ENCODE peak calls at places on chromosomes 13 and 19, in nine cellular contexts. I is cardiac muscle cell, C is ovary, D is heart right ventricle, W is left lung, V is aorta, X is endodermal cell, Q is SJSA1, G is PC-3. Z is an unnamed sample. For H3K36me3, H3K4me1 and H3K9me3, the result is how much of the 10 kb centered on the place peaks cover.

GRCh38 chr13:106685142-106685541 is 117.2 kb upstream of the ARGLU1 start:
- DNase-seq in I (no peak), C (no peak), D (no peak), X (no peak), W (no peak), Q (no peak), V (no peak), G (no peak), Z (no peak)

GRCh38 chr13:70723732-70724131 is 615.5 kb upstream of the KLHL1 start:
- DNase-seq in X (no peak), Q (no peak), I (peak), G (peak), V (no peak), C (no peak), W (no peak), D (no peak), Z (no peak)

GRCh38 chr19:41705393-41706174 is 2.8 kb upstream of the CEACAM5 start:
- DNase-seq in G (peak), I (no peak), Q (no peak), V (no peak), X (peak), C (no peak), D (no peak), W (no peak), Z (no peak)

GRCh38 chr19:18254546-18255500 is 19.4 kb downstream of the IQCN start:
- DNase-seq in X (peak), D (no peak), Q (no peak), W (no peak), V (no peak), G (peak), I (no peak), C (no peak), Z (no peak)

GRCh38 chr13:29707876-29708543 is 112.5 kb upstream of the SLC7A1 start:
- DNase-seq in C (no peak), D (no peak), I (peak), X (peak), W (no peak), Q (peak), V (no peak), G (peak), Z (no peak)

GRCh38 chr19:42985588-42985987 is 40.7 kb downstream of the PSG11 start:
- DNase-seq in D (no peak), Q (no peak), W (no peak), G (no peak), V (no peak), C (no peak), I (no peak), X (no peak), Z (no peak)

GRCh38 chr19:42295831-42296525 is 6.0 kb upstream of the PRR19 start:
- DNase-seq in W (peak), D (peak), X (peak), G (no peak), I (peak), C (peak), V (peak), Q (peak), Z (peak)

GRCh38 chr13:110676511-110677204 is 29.3 kb downstream of the CARS2 start:
- DNase-seq in V (peak), D (no peak), G (no peak), W (no peak), Q (no peak), C (no peak), I (no peak), X (no peak), Z (no peak)

GRCh38 chr13:31950121-31950810 is 81.3 kb upstream of the FRY start:
- DNase-seq in C (no peak), X (no peak), D (no peak), G (no peak), I (no peak), V (no peak), W (no peak), Q (no peak), Z (no peak)

GRCh38 chr13:46778879-46779278 is 18.1 kb downstream of the ESD start:
- DNase-seq in V (no peak), W (no peak), C (no peak), I (no peak), Q (no peak), X (no peak), D (no peak), G (peak), Z (no peak)

GRCh38 chr13:19618925-19619324 is 14.5 kb upstream of the MPHOSPH8 start:
- DNase-seq in W (no peak), G (peak), Q (no peak), I (no peak), X (peak), D (no peak), C (no peak), V (no peak), Z (no peak)

GRCh38 chr13:48486836-48487235 is 46.0 kb downstream of the RCBTB2 start:
- DNase-seq in D (no peak), X (no peak), Q (no peak), G (no peak), I (no peak), W (no peak), C (no peak), V (no peak), Z (no peak)

GRCh38 chr19:38663957-38664502 is 16.6 kb downstream of the ACTN4 start:
- DNase-seq in X (no peak), C (no peak), W (no peak), Q (peak), G (no peak), I (no peak), D (peak), V (peak), Z (peak)

GRCh38 chr19:8252922-8253589 is 43.9 kb downstream of the CERS4 start:
- DNase-seq in I (peak), W (peak), G (peak), D (peak), X (peak), V (peak), Q (peak), C (peak), Z (peak)

GRCh38 chr19:8255426-8256125 is 46.4 kb downstream of the CERS4 start:
- DNase-seq in I (no peak), G (no peak), D (no peak), C (no peak), X (no peak), Q (no peak), V (no peak), W (no peak), Z (no peak)

GRCh38 chr19:8253678-8254077 is 44.5 kb downstream of the CERS4 start:
- DNase-seq in I (no peak), X (no peak), D (no peak), G (no peak), W (no peak), C (no peak), V (no peak), Q (no peak), Z (no peak)

GRCh38 chr19:8256276-8257051 is 47.3 kb downstream of the CERS4 start:
- DNase-seq in Q (no peak), I (no peak), D (no peak), V (no peak), G (no peak), C (no peak), W (no peak), X (no peak), Z (no peak)

DNA sequence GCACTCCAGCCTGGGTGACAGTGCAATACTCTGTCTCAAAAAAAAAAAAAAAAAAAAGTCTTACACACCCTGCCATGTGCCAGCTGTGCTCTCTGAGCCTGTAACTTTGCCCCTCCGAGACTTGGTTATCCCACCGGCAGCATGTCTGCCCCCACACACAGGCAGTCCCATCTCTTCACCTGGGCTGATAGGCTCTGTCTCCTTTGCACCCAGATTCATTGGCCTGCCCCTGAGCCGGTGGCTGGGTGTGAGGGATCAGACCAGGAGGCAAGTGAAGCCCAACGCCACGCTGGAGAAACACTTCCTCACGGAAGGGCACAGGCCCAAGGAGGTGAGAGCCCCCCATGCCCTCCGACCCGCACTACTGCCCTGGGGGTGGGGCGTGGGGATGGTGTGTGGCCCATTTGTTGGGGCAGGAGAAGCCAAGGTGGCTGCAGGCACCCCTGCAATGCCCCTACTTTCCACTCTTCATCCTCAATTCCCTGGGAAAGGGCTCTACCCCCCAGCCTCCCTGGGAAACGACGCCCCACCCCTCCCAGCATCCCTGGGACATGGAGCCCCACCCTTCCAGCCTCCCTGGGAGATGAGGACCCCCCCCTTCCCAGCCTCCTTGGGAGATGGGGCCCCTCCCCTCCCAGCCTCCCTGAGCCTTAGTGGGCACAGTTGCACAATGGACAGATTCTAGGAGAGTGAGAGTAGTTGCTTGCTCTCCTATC is 45.3 kb downstream of the CERS4 start:
- DNase-seq in Q (no peak), V (no peak), G (no peak), D (no peak), C (no peak), X (no peak), I (no peak), W (no peak), Z (no peak)
- H3K36me3 ChIP-seq in Q (under half), V (under half), G (under half), D (under half), C (under half), X (half or more), I (under half), W (under half), Z (under half)

GRCh38 chr19:48634036-48634342 is 3.2 kb downstream of the DBP start:
- DNase-seq in W (no peak), C (no peak), Q (no peak), X (no peak), V (no peak), I (no peak), G (no peak), D (no peak), Z (no peak)
- H3K4me1 ChIP-seq in W (under half), C (under half), Q (under half), X (under half), V (under half), I (under half), G (under half), D (half or more), Z (half or more)

DNA sequence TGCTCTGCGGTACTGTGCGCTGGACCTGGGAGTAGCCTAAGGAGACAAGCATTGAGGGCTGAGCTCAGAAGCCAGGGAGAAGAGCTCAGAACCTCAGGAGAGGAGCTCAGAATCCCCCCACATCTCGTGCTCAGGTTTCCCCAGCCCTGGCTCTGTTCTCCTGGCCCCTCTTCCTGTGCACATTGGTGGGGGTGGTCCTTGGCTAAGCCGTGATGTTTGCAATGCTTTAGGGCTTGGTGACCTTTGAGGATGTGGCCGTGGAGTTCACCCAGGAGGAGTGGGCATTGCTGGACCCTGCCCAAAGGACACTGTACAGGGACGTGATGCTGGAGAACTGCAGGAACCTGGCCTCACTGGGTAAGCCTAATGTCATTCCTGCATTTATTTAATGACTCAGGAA is 6.6 kb downstream of the ZNF557 start:
- DNase-seq in X (no peak), V (no peak), W (no peak), D (no peak), C (no peak), I (no peak), Q (no peak), G (no peak), Z (no peak)
- H3K9me3 ChIP-seq in X (half or more), V (under half), W (half or more), D (under half), C (half or more), I (under half), Q (under half), G (under half), Z (under half)

GRCh38 chr19:29616541-29616940 is 10.5 kb downstream of the POP4 start:
- DNase-seq in C (no peak), V (no peak), Q (no peak), G (no peak), X (no peak), D (no peak), I (no peak), W (no peak), Z (no peak)
- H3K36me3 ChIP-seq in C (under half), V (under half), Q (under half), G (under half), X (under half), D (under half), I (under half), W (under half), Z (under half)

DNA sequence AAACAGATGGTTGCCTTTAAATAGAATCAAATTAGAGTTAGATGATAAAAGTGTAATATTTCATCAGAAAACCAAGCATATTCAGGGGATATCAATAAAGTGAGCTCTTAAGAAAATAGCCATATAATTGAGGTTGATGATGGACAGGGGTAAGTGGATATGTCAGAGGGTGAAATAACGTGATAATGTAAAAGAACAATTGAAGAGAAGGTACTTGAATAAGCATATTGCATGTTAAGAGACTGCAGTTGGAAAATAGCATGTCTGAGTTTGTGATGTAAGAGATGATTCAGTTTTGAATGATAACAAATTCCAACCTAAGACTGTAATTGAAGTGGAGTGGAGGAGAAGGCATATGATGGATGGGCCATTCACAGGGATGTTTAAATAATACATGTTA is 1633.6 kb downstream of the SLITRK1 start:
- DNase-seq in V (no peak), X (no peak), I (no peak), G (no peak), Q (no peak), W (no peak), D (no peak), C (no peak), Z (no peak)
- H3K4me1 ChIP-seq in V (under half), X (under half), I (under half), G (under half), Q (under half), W (under half), D (under half), C (under half), Z (under half)

GRCh38 chr19:54608205-54608604 is 14.8 kb downstream of the LILRA1 start:
- DNase-seq in X (no peak), I (no peak), Q (no peak), W (no peak), C (no peak), V (no peak), G (no peak), D (no peak), Z (no peak)

GRCh38 chr19:54607782-54608150 is 14.3 kb downstream of the LILRA1 start:
- DNase-seq in I (no peak), X (no peak), W (no peak), Q (no peak), V (no peak), D (no peak), G (no peak), C (no peak), Z (no peak)

GRCh38 chr19:54609356-54609791 is 15.9 kb downstream of the LILRA1 start:
- DNase-seq in W (no peak), I (no peak), V (no peak), D (no peak), C (no peak), G (no peak), X (no peak), Q (no peak), Z (no peak)

GRCh38 chr19:54606891-54607781 is 13.7 kb downstream of the LILRA1 start:
- DNase-seq in D (no peak), G (no peak), Q (no peak), V (peak), I (no peak), C (no peak), W (no peak), X (no peak), Z (no peak)

GRCh38 chr19:54608792-54609191 is 15.4 kb downstream of the LILRA1 start:
- DNase-seq in X (no peak), W (no peak), V (no peak), Q (no peak), G (no peak), D (no peak), C (no peak), I (no peak), Z (no peak)
- H3K9me3 ChIP-seq in X (half or more), W (under half), V (under half), Q (under half), G (under half), D (under half), C (under half), I (under half), Z (under half)

Z was measured in heart left ventricle.